ENCODE peak calls at places on chromosomes 6 and 20, in four cellular contexts. One of them, this sample, is unnamed.

GRCh38 chr6:165663283-165663735 is 268 bp upstream of the PDE10A start:
- DNase-seq in H1: no peak
- DNase-seq in IMR-90: peak
- DNase-seq in neuronal stem cell: peak
- DNase-seq in this sample: peak

GRCh38 chr6:44855562-44856494 is 468.3 kb downstream of the CDC5L start:
- DNase-seq in IMR-90: peak
- DNase-seq in H1: no peak
- DNase-seq in neuronal stem cell: no peak
- DNase-seq in this sample: no peak

GRCh38 chr6:99894815-99895214 is 99.2 kb downstream of the MCHR2 start:
- DNase-seq in H1: no peak
- DNase-seq in neuronal stem cell: no peak
- DNase-seq in IMR-90: no peak
- DNase-seq in this sample: no peak

GRCh38 chr6:13486679-13487121 is 700 bp downstream of the GFOD1 start:
- DNase-seq in H1: no peak
- DNase-seq in IMR-90: peak
- DNase-seq in neuronal stem cell: peak
- DNase-seq in this sample: peak

GRCh38 chr20:25285856-25286798 is 38.2 kb downstream of the PYGB start:
- DNase-seq in neuronal stem cell: no peak
- DNase-seq in H1: no peak
- DNase-seq in IMR-90: no peak
- DNase-seq in this sample: no peak

GRCh38 chr6:36937896-36938295 is 16.6 kb upstream of the PI16 start:
- DNase-seq in H1: no peak
- DNase-seq in neuronal stem cell: no peak
- DNase-seq in IMR-90: no peak
- DNase-seq in this sample: no peak

GRCh38 chr6:169249057-169249456 is 4.6 kb downstream of the THBS2 start:
- DNase-seq in H1: no peak
- DNase-seq in neuronal stem cell: no peak
- DNase-seq in IMR-90: no peak
- DNase-seq in this sample: no peak

GRCh38 chr6:62613920-62614319 is 327.9 kb upstream of the KHDRBS2 start:
- DNase-seq in IMR-90: no peak
- DNase-seq in H1: no peak
- DNase-seq in neuronal stem cell: no peak
- DNase-seq in this sample: peak

GRCh38 chr20:46642265-46642942 is 8.9 kb downstream of the SLC13A3 start:
- DNase-seq in neuronal stem cell: no peak
- DNase-seq in IMR-90: no peak
- DNase-seq in H1: no peak
- DNase-seq in this sample: no peak

GRCh38 chr20:17536944-17537444 is 5.8 kb upstream of the BFSP1 start:
- DNase-seq in IMR-90: peak
- DNase-seq in H1: peak
- DNase-seq in neuronal stem cell: peak
- DNase-seq in this sample: peak

GRCh38 chr6:26383624-26384417 is 913 bp downstream of the BTN2A2 start:
- DNase-seq in IMR-90: peak
- DNase-seq in neuronal stem cell: no peak
- DNase-seq in H1: no peak
- DNase-seq in this sample: peak

GRCh38 chr6:169977434-169978265 is 226.2 kb downstream of the ERMARD start:
- DNase-seq in H1: no peak
- DNase-seq in neuronal stem cell: no peak
- DNase-seq in IMR-90: no peak
- DNase-seq in this sample: no peak

GRCh38 chr20:60306516-60306915 is 348.3 kb downstream of the CDH26 start:
- DNase-seq in neuronal stem cell: no peak
- DNase-seq in IMR-90: no peak
- DNase-seq in H1: no peak
- DNase-seq in this sample: no peak

GRCh38 chr6:19297880-19298279 is 539.3 kb upstream of the ID4 start:
- DNase-seq in IMR-90: no peak
- DNase-seq in H1: no peak
- DNase-seq in neuronal stem cell: no peak
- DNase-seq in this sample: peak

GRCh38 chr6:30091577-30092381 is 16.2 kb upstream of the RNF39 start:
- DNase-seq in neuronal stem cell: no peak
- DNase-seq in H1: no peak
- DNase-seq in IMR-90: peak
- DNase-seq in this sample: peak

GRCh38 chr6:8108031-8108660 is 5.8 kb upstream of the EEF1E1 start:
- DNase-seq in neuronal stem cell: no peak
- DNase-seq in H1: no peak
- DNase-seq in IMR-90: peak
- DNase-seq in this sample: no peak

GRCh38 chr6:152648090-152648489 is 10.9 kb upstream of the SYNE1 start:
- DNase-seq in H1: no peak
- DNase-seq in IMR-90: peak
- DNase-seq in neuronal stem cell: no peak
- DNase-seq in this sample: no peak

GRCh38 chr20:40431112-40431511 is 257.9 kb downstream of the MAFB start:
- DNase-seq in H1: no peak
- DNase-seq in IMR-90: no peak
- DNase-seq in neuronal stem cell: no peak
- DNase-seq in this sample: no peak

GRCh38 chr6:106608080-106608668 is 21.1 kb downstream of the RTN4IP1 start:
- DNase-seq in H1: no peak
- DNase-seq in neuronal stem cell: peak
- DNase-seq in IMR-90: peak
- DNase-seq in this sample: no peak

GRCh38 chr20:48631114-48632016 is 196.4 kb downstream of the PREX1 start:
- DNase-seq in H1: no peak
- DNase-seq in neuronal stem cell: no peak
- DNase-seq in IMR-90: peak
- DNase-seq in this sample: no peak

GRCh38 chr6:138030872-138031271 is 76.3 kb downstream of the PERP start:
- DNase-seq in H1: no peak
- DNase-seq in neuronal stem cell: no peak
- DNase-seq in IMR-90: no peak
- DNase-seq in this sample: no peak

GRCh38 chr20:57749131-57749690 is 39.4 kb upstream of the PMEPA1 start:
- DNase-seq in IMR-90: no peak
- DNase-seq in neuronal stem cell: no peak
- DNase-seq in H1: no peak
- DNase-seq in this sample: no peak

GRCh38 chr6:105900120-105900937 is 185.8 kb upstream of the PRDM1 start:
- DNase-seq in IMR-90: peak
- DNase-seq in neuronal stem cell: no peak
- DNase-seq in H1: no peak
- DNase-seq in this sample: no peak

GRCh38 chr6:110317646-110318045 is 40.5 kb downstream of the METTL24 start:
- DNase-seq in IMR-90: no peak
- DNase-seq in H1: no peak
- DNase-seq in neuronal stem cell: no peak
- DNase-seq in this sample: no peak

GRCh38 chr20:11917663-11918062 is at the start of gene BTBD3:
- DNase-seq in neuronal stem cell: no peak
- DNase-seq in H1: no peak
- DNase-seq in IMR-90: peak
- DNase-seq in this sample: no peak

GRCh38 chr20:10728873-10729670 is 55.3 kb upstream of the JAG1 start:
- DNase-seq in H1: no peak
- DNase-seq in IMR-90: peak
- DNase-seq in neuronal stem cell: no peak
- DNase-seq in this sample: no peak

GRCh38 chr20:33992145-33992922 is 1.4 kb upstream of the RALY start:
- DNase-seq in IMR-90: peak
- DNase-seq in neuronal stem cell: no peak
- DNase-seq in H1: no peak
- DNase-seq in this sample: no peak

GRCh38 chr6:85498596-85499258 is 48.8 kb downstream of the NT5E start:
- DNase-seq in IMR-90: peak
- DNase-seq in neuronal stem cell: no peak
- DNase-seq in H1: no peak
- DNase-seq in this sample: no peak

GRCh38 chr6:35500782-35501181 is 3.9 kb upstream of the TEAD3 start:
- DNase-seq in neuronal stem cell: no peak
- DNase-seq in IMR-90: peak
- DNase-seq in H1: no peak
- DNase-seq in this sample: no peak

GRCh38 chr20:23200914-23201313 is 114.8 kb upstream of the CD93 start:
- DNase-seq in neuronal stem cell: no peak
- DNase-seq in IMR-90: peak
- DNase-seq in H1: peak
- DNase-seq in this sample: peak

GRCh38 chr6:74735304-74735703 is 470.5 kb downstream of the COL12A1 start:
- DNase-seq in IMR-90: peak
- DNase-seq in H1: no peak
- DNase-seq in neuronal stem cell: no peak
- DNase-seq in this sample: no peak

GRCh38 chr20:22582960-22583772 is 1.2 kb downstream of the FOXA2 start:
- DNase-seq in IMR-90: no peak
- DNase-seq in H1: no peak
- DNase-seq in neuronal stem cell: no peak
- DNase-seq in this sample: peak

GRCh38 chr6:23754197-23754596 is 371.8 kb upstream of the NRSN1 start:
- DNase-seq in H1: no peak
- DNase-seq in neuronal stem cell: no peak
- DNase-seq in IMR-90: no peak
- DNase-seq in this sample: no peak

GRCh38 chr6:37603284-37603683 is 94.4 kb downstream of the MDGA1 start:
- DNase-seq in IMR-90: no peak
- DNase-seq in H1: no peak
- DNase-seq in neuronal stem cell: no peak
- DNase-seq in this sample: no peak

GRCh38 chr6:53699462-53699861 is 33.9 kb upstream of the KLHL31 start:
- DNase-seq in H1: no peak
- DNase-seq in neuronal stem cell: no peak
- DNase-seq in IMR-90: no peak
- DNase-seq in this sample: no peak

GRCh38 chr20:58375796-58376195 is 13.2 kb upstream of the VAPB start:
- DNase-seq in neuronal stem cell: peak
- DNase-seq in IMR-90: no peak
- DNase-seq in H1: no peak
- DNase-seq in this sample: no peak

GRCh38 chr6:129104131-129104530 is 221.2 kb downstream of the LAMA2 start:
- DNase-seq in H1: no peak
- DNase-seq in neuronal stem cell: no peak
- DNase-seq in IMR-90: peak
- DNase-seq in this sample: no peak

DNA sequence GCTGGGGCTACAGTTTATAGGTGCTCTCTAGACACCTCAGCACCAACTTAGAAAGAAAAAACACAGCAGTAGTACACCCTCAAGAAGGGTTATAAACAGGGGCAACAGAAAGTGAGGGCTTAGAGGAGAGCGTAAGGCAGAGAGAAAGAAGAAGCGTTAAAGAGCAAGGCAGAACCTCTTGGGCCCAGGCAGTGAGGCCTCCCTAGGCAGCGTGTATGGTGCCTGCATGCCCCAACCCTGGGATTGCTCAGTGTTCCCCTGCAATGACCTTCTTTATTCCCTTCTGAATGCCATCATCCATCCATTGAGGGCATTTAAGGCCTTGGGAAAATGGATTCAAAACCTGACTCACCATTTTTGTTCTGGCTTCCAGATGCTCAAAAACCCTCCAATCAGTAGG is 130.0 kb upstream of the ARG1 start:
- DNase-seq in neuronal stem cell: no peak
- DNase-seq in H1: no peak
- DNase-seq in IMR-90: no peak
- DNase-seq in this sample: no peak
- H3K27ac ChIP-seq in neuronal stem cell: no peak
- H3K27ac ChIP-seq in H1: no peak
- H3K27ac ChIP-seq in IMR-90: no peak
- H3K27ac ChIP-seq in this sample: no peak

GRCh38 chr6:68077661-68078060 is 557.4 kb upstream of the ADGRB3 start:
- DNase-seq in IMR-90: no peak
- DNase-seq in H1: no peak
- DNase-seq in neuronal stem cell: no peak
- DNase-seq in this sample: no peak
- H2BK15ac ChIP-seq in IMR-90: no peak
- H2BK15ac ChIP-seq in H1: no peak
- H2BK15ac ChIP-seq in neuronal stem cell: no peak
- H2BK15ac ChIP-seq in this sample: no peak

DNA sequence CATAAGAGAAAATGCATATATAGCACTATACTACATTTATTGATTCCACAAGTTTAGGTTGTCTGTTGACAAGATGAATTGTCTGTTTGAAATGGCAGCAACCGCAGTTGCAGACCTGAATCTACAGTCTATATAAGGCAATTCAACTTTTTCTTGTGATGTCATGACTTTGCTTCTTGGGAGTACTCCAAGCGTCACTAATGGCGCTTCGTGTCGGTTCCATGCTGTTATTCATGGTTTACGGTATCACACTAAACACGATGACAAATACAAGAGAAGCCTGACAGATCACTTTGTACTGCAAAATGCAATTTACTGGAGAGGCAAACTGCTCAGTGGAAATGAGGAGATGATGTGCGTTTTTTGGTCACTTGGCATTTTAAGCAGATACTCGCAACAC is 280.3 kb upstream of the TCF21 start:
- DNase-seq in neuronal stem cell: no peak
- DNase-seq in IMR-90: peak
- DNase-seq in H1: no peak
- DNase-seq in this sample: no peak
- H3K27ac ChIP-seq in neuronal stem cell: no peak
- H3K27ac ChIP-seq in IMR-90: peak
- H3K27ac ChIP-seq in H1: no peak
- H3K27ac ChIP-seq in this sample: no peak

GRCh38 chr20:31593221-31594001 is 11.7 kb upstream of the ID1 start:
- DNase-seq in neuronal stem cell: no peak
- DNase-seq in H1: no peak
- DNase-seq in IMR-90: peak
- DNase-seq in this sample: peak

GRCh38 chr20:31590717-31591225 is 14.3 kb upstream of the ID1 start:
- DNase-seq in H1: no peak
- DNase-seq in neuronal stem cell: no peak
- DNase-seq in IMR-90: no peak
- DNase-seq in this sample: peak

DNA sequence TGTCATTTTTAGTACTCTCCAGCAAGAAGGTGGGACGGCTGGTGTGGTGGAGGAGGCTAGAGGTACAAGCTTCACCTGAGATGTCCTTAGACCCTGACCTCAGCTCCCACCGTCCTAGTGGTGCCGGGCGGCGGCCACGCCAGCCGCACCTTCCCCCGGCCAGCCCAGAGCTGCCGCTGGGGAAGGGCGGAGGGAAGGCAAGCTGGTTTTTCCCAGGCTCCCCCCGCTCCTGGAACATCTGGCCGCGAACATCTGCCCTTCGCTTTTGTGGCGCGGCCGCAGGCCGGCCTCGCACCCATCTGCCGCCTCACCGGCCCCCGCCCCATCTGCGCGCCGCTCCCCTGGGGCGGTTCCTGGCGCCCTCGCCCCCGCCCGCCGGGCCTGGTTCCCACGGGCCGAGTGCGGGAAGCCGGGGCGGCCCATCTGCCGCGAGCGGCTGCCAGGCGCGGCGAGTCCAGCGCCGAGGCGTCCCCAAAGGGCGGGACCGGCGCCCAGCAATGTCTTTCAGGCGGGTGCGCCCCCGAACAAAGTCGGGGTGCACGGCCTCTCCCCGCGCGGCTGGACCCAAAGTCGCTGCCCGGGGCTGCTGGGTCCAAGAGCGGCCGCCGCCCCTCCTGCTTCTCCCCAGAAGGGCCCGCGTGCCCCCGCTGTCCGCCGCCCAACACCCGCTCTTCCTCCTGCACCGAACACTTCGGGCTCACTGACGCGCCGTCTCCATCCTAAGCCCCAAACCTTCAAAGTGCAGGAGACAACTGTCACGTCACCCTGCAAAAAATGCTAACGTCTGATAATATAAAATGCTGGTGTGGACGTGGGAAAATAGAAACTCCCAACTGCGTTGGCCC is 17.3 kb upstream of the ID1 start:
- DNase-seq in IMR-90: no peak
- DNase-seq in H1: no peak
- DNase-seq in neuronal stem cell: no peak
- DNase-seq in this sample: peak
- H2BK15ac ChIP-seq in IMR-90: peak
- H2BK15ac ChIP-seq in H1: peak
- H2BK15ac ChIP-seq in neuronal stem cell: peak
- H2BK15ac ChIP-seq in this sample: no peak

This sample was measured in H9.